ENCODE peak calls at places on chromosomes 7 and 10, in eight cellular contexts. F, T, S, M, X, W, J and D are unnamed samples.

GRCh38 chr10:78861456-78862327 is 207.1 kb upstream of the ZMIZ1 start:
- DNase-seq in X (no peak), S (no peak), M (no peak), T (no peak), W (no peak), F (peak; percentile 4), J (peak; percentile 45), D (no peak)

GRCh38 chr7:73391396-73391795 is 42.2 kb upstream of the FZD9 start:
- DNase-seq in F (no peak), W (no peak), J (no peak), S (no peak), X (no peak), T (no peak), M (no peak), D (no peak)

GRCh38 chr7:128914566-128915151 is 4.2 kb upstream of the KCP start:
- DNase-seq in M (no peak), J (no peak), W (peak; percentile 63), X (no peak), S (no peak), F (no peak), T (no peak), D (no peak)

GRCh38 chr7:85185355-85186082 is 1.3 kb downstream of the SEMA3D start:
- DNase-seq in F (peak; percentile 41), W (no peak), T (peak; percentile 52), J (no peak), S (no peak), X (peak; percentile 42), M (peak; percentile 50), D (peak; percentile 54)

GRCh38 chr7:92417913-92418312 is 29.4 kb upstream of the GATAD1 start:
- DNase-seq in J (no peak), X (no peak), F (no peak), M (no peak), S (no peak), T (peak; percentile 43), W (no peak), D (no peak)

GRCh38 chr10:61903991-61904350 is 2.5 kb downstream of the ARID5B start:
- DNase-seq in S (no peak), T (no peak), J (no peak), X (no peak), F (peak; percentile 19), M (no peak), W (no peak), D (no peak)

GRCh38 chr10:21327239-21327993 is 198.1 kb downstream of the SKIDA1 start:
- DNase-seq in J (no peak), T (no peak), M (no peak), W (no peak), X (no peak), F (no peak), S (no peak), D (no peak)

GRCh38 chr10:71623098-71623985 is 96.2 kb downstream of the C10orf105 start:
- DNase-seq in S (no peak), F (peak; percentile 55), X (peak; percentile 30), W (no peak), J (no peak), T (peak; percentile 45), M (peak; percentile 48), D (peak; percentile 49)

GRCh38 chr7:139673230-139673629 is 104.6 kb downstream of the HIPK2 start:
- DNase-seq in J (peak; percentile 66), S (no peak), X (no peak), F (no peak), T (peak; percentile 57), W (peak; percentile 80), M (no peak), D (no peak)

GRCh38 chr10:5951167-5951711 is 26.1 kb downstream of the IL15RA start:
- DNase-seq in S (no peak), J (no peak), T (no peak), M (peak; percentile 32), X (no peak), F (peak; percentile 50), W (no peak), D (no peak)

GRCh38 chr7:141533149-141533949 is 17.9 kb upstream of the AGK start:
- DNase-seq in S (peak; percentile 46), W (no peak), J (peak; percentile 79), M (peak; percentile 78), T (peak; percentile 74), X (peak; percentile 58), F (peak; percentile 67), D (peak; percentile 72)

GRCh38 chr7:43568529-43568928 is 14.4 kb upstream of the STK17A start:
- DNase-seq in S (no peak), T (no peak), J (no peak), W (no peak), M (peak; percentile 68), X (no peak), F (peak; percentile 37), D (no peak)

GRCh38 chr10:89665302-89665701 is 20.3 kb upstream of the PANK1 start:
- DNase-seq in S (no peak), J (no peak), M (no peak), W (no peak), T (no peak), F (no peak), X (no peak), D (no peak)